ENCODE peak calls at places on chromosomes 6 and 20, in four cellular contexts. Y, E, N and G are unnamed samples. For H3K4me1, the result is how much of the 10 kb centered on the place peaks cover.

GRCh38 chr6:136717297-136717990 is 74.8 kb downstream of the MAP3K5 start:
- DNase-seq in Y (no peak), E (no peak), N (no peak), G (no peak)

GRCh38 chr20:43983359-43983758 is 68.7 kb downstream of the TOX2 start:
- DNase-seq in Y (peak), E (no peak), N (no peak), G (no peak)

GRCh38 chr6:167407239-167408064 is 82.6 kb downstream of the TTLL2 start:
- DNase-seq in Y (no peak), E (no peak), N (no peak), G (no peak)

GRCh38 chr20:5511930-5512329 is 195.2 kb upstream of the PROKR2 start:
- DNase-seq in Y (no peak), E (no peak), N (no peak), G (no peak)

GRCh38 chr6:154277578-154278128 is 79.0 kb downstream of the IPCEF1 start:
- DNase-seq in Y (no peak), E (no peak), N (no peak), G (no peak)

GRCh38 chr6:579339-579738 is 77.6 kb downstream of the HUS1B start:
- DNase-seq in Y (no peak), E (no peak), N (no peak), G (no peak)

GRCh38 chr20:10639762-10640556 is 33.8 kb downstream of the JAG1 start:
- DNase-seq in Y (no peak), E (no peak), N (no peak), G (no peak)

GRCh38 chr20:24164360-24164759 is 175.8 kb upstream of the GGTLC1 start:
- DNase-seq in Y (no peak), E (no peak), N (no peak), G (peak)

GRCh38 chr6:92779758-92780157 is 639.6 kb downstream of the EPHA7 start:
- DNase-seq in Y (no peak), E (no peak), N (peak), G (no peak)

GRCh38 chr6:119157495-119157827 is 79.0 kb upstream of the FAM184A start:
- DNase-seq in Y (no peak), E (no peak), N (no peak), G (no peak)

GRCh38 chr20:38926934-38927616 is 858 bp downstream of the FAM83D start:
- DNase-seq in Y (no peak), E (no peak), N (no peak), G (no peak)

GRCh38 chr6:108164815-108165706 is 761 bp upstream of the NR2E1 start:
- DNase-seq in Y (no peak), E (no peak), N (no peak), G (no peak)

GRCh38 chr6:90508753-90509152 is 78.1 kb downstream of the MAP3K7 start:
- DNase-seq in Y (no peak), E (no peak), N (no peak), G (no peak)

GRCh38 chr6:28947831-28948270 is 24.1 kb upstream of the TRIM27 start:
- DNase-seq in Y (no peak), E (no peak), N (no peak), G (no peak)

GRCh38 chr6:129009856-129010255 is 126.9 kb downstream of the LAMA2 start:
- DNase-seq in Y (no peak), E (no peak), N (no peak), G (no peak)

GRCh38 chr6:128494440-128494839 is 26.0 kb downstream of the PTPRK start:
- DNase-seq in Y (no peak), E (no peak), N (no peak), G (no peak)

GRCh38 chr6:106154326-106154725 is 68.2 kb downstream of the PRDM1 start:
- DNase-seq in Y (no peak), E (no peak), N (no peak), G (no peak)

GRCh38 chr20:30811896-30812671 is 445.4 kb upstream of the DEFB115 start:
- DNase-seq in Y (peak), E (no peak), N (no peak), G (peak)

GRCh38 chr6:85673198-85674139 is 30.8 kb upstream of the SYNCRIP start:
- DNase-seq in Y (no peak), E (no peak), N (no peak), G (peak)
- TF ChIP-seq POLR2A in Y (no peak), E (no peak), N (no peak), G (no peak)

DNA sequence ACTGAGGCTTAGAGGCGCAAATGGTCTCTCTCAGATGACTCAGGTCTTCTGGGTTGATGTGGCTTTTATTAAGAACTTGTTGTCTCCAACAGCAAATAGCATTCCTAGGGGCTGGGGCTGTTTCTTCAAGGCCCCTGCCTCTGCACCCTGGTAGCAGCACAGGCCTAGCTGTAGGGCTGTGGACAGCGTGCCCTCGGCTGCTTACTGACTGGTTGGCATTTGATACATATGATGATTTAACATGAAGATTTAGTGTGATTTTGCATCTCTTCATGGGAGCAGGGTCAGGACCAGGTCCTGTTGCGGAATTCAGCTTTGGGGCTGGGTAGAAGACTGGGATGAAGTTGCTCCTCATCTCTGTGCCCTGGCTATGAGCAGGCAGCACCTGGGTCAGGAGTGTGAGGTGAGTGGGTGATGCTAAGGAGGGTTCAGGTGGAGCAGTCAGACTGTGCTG is 24.3 kb upstream of the IER3 start:
- DNase-seq in Y (no peak), E (no peak), N (no peak), G (no peak)
- H3K4me1 ChIP-seq in Y (under half), E (under half), N (under half), G (under half)

DNA sequence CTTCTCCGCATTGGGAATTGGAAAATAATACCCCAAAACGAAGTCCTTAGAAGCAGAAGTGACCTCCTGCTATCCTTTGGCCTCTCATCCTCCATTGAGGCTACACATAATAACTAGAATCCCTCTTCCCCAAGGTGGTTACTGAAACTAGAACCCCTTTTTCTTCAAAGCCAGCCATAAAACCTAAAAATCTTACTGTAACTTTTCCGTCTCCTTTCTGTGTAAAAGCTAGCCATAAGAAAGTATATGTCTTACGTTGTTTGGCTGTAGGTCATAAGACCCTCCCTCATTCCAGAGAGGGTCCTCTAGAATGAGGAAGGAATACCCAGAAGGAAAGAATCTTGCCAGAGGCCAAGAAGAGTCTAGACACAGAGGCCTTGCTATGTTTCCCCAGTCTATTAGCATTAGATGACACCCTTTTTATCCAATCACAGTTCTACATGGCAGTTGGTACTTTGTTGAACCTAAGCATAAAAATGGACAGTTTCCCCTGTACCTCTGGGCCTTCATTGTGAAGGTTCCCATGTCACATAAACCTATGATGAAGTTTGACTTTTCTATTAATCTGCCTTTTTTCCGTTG is 133.9 kb upstream of the BTN3A2 start:
- DNase-seq in Y (no peak), E (no peak), N (no peak), G (no peak)
- H3K27ac ChIP-seq in Y (no peak), E (no peak), N (no peak), G (no peak)

GRCh38 chr6:17705428-17705777 is 1.3 kb downstream of the NUP153 start:
- DNase-seq in Y (no peak), E (peak), N (peak), G (peak)

GRCh38 chr6:17700421-17701416 is 6.0 kb downstream of the NUP153 start:
- DNase-seq in Y (no peak), E (no peak), N (no peak), G (no peak)

GRCh38 chr6:17706580-17707370 is at the start of gene NUP153:
- DNase-seq in Y (peak), E (peak), N (peak), G (peak)

GRCh38 chr6:17705778-17706579 is 746 bp downstream of the NUP153 start:
- DNase-seq in Y (peak), E (peak), N (peak), G (peak)

GRCh38 chr6:17703256-17703694 is 3.5 kb downstream of the NUP153 start:
- DNase-seq in Y (no peak), E (no peak), N (peak), G (no peak)
- TF ChIP-seq POLR2A in Y (no peak), E (no peak), N (no peak), G (no peak)

DNA sequence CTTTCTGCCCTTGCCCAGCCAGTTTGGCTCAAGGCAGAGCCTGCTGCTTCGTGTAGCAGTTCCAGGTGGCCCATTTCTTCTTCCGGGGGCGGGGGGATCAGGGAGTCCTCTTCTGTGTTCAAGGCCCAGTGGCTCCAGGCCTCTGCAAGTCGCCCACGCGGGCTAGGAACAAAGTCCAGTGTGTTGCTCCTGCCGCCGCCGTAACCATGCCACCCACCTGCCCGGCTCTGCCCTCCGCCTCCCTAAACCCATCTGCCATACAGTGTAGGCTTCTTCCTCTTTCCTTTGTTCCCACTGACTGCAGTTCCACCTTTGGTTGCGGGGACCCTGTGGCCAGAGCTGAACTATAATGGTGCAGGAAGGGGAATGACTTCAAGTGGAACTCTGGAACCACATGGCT is 43.9 kb upstream of the SRF start:
- DNase-seq in Y (no peak), E (no peak), N (no peak), G (no peak)
- H3K4me1 ChIP-seq in Y (under half), E (under half), N (under half), G (under half)

DNA sequence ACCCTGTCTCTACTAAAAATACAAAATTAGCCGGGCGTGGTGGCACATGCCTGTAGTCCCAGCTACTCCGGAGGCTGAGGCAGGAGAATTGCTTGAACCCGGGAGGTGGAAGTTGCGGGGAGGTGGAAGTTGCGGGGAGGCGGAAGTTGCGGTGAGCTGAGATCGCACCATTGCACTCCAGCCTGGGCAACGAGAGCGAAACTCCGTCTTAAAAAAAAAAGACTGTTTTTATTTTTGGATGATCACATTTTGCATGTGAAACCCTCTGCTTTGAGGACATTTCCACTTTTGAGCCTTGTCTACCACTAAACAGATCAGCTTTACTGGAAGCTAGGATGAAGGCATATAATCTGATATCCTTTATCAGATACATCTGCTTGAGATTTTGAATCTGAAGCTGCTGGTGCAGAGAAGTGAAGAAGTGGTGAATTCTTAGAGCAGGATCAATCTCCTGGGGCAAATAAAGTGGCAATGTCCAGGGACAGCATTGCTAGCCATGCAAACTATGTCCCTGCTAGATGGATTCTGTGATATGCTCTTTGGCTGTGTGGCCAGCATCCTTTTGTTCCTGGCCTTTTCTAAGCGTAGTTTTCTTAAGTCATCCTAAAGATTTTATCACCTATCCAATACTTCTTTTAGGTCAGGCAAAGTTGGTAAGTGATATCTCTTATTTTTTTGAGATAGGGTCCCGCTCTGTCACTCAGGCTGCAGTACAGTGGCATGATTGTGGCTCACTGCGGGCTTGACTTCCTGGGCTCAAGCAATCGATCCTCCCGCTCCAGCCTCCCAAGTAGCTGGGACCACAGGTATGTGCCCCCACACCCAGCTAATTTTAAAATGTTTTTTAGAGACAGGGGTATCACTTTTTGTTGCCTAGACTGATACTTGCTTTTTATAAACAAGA is 23.3 kb downstream of the RBL1 start:
- DNase-seq in Y (no peak), E (no peak), N (no peak), G (no peak)
- H3K27ac ChIP-seq in Y (no peak), E (no peak), N (no peak), G (no peak)

GRCh38 chr6:113903666-113904330 is 46.7 kb downstream of the MARCKS start:
- DNase-seq in Y (no peak), E (peak), N (peak), G (no peak)
- TF ChIP-seq POLR2A in Y (no peak), E (no peak), N (no peak), G (no peak)

DNA sequence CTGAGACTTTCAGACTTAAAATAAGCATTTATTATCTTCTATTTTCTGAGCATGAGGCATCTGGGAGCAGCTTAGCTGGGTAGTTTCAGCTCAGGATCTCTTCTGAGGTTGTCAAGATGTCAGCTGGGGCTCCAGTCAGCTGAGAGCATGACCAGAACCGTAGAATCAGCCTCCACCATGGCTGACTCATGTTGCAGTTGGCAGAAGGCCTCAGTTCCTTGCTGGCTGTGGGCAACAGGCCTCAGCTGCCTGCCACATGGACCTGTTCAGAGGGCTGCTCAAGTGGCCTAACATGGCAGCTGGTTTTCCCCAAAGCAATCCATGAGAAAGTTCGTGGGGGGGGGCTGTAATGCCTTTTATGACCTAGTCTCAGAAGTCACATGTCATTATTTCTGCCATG is 142.3 kb downstream of the LY86 start:
- DNase-seq in Y (no peak), E (no peak), N (peak), G (no peak)
- H3K4me1 ChIP-seq in Y (under half), E (under half), N (under half), G (under half)

DNA sequence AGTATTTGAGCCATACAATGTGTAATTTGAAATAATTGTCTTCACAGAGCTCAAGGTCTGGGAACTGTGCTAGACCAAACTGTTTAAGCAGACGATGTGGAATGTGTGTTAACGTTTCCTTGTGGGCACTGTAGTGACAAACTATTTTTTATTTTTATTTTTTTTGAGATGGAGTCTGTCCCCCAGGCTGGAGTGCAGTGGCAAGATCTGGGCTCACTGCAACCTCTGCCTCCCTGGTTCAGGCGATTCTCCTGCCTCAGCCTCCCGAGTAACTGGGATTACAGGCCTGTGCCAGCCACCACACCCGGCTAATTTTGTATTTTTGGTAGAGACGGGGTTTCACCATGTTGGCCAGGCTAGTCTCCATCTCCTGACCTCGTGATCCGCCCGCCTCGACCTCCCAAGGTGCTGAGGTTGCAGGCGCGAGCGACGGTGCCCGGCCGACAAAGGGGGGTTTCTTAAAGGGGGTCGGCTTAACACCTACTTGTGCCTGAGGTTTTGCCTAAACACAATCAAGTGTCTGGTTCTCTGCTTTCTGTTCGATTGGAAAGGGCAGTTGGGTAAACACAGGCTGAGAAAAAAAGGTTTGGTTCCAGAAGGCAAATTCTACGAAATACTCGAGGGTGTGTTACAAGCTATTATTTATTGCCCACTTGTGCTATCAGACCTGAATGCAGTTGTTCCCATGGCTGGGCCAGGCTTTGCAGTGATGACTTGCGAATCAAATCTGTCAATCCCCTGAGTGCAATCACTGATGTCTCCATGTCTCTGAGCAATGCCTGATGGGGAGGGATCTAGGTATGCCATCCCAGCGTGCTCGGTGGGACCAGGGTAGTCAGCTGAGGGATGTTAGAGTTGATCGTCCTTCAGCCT is 1.3 kb downstream of the NOP56 start:
- DNase-seq in Y (no peak), E (no peak), N (no peak), G (no peak)
- H3K27ac ChIP-seq in Y (peak), E (peak), N (no peak), G (no peak)